ENCODE peak calls at places on chromosomes 7 and 10, in seven cellular contexts. M, A, O, D, X, K and Y are unnamed samples.

GRCh38 chr10:64873959-64874358 is 1352.8 kb downstream of the REEP3 start:
- DNase-seq in M (no peak), A (no peak), O (no peak), D (no peak), X (no peak), K (no peak), Y (no peak)

GRCh38 chr7:93856319-93856718 is 34.2 kb downstream of the TFPI2 start:
- DNase-seq in M (no peak), A (no peak), O (no peak), D (no peak), X (no peak), K (no peak), Y (no peak)

GRCh38 chr7:88357794-88358533 is 51.3 kb upstream of the STEAP4 start:
- DNase-seq in M (no peak), A (no peak), O (no peak), D (no peak), X (no peak), K (no peak), Y (no peak)

GRCh38 chr7:157022681-157023588 is 12.5 kb upstream of the MNX1 start:
- DNase-seq in M (peak), A (no peak), O (peak), D (peak), X (no peak), K (no peak), Y (no peak)

GRCh38 chr10:87973635-87974034 is 110.2 kb downstream of the PTEN start:
- DNase-seq in M (no peak), A (no peak), O (no peak), D (peak), X (no peak), K (no peak), Y (no peak)

GRCh38 chr7:132580277-132580676 is 4.0 kb upstream of the PLXNA4 start:
- DNase-seq in M (no peak), A (no peak), O (no peak), D (peak), X (no peak), K (peak), Y (no peak)

GRCh38 chr7:144428431-144428830 is 24.9 kb upstream of the NOBOX start:
- DNase-seq in M (no peak), A (no peak), O (no peak), D (no peak), X (no peak), K (no peak), Y (no peak)

GRCh38 chr7:120259382-120259781 is 13.6 kb upstream of the KCND2 start:
- DNase-seq in M (no peak), A (no peak), O (no peak), D (no peak), X (no peak), K (no peak), Y (no peak)

GRCh38 chr10:11667756-11668155 is 56.3 kb upstream of the USP6NL start:
- DNase-seq in M (no peak), A (no peak), O (no peak), D (no peak), X (no peak), K (no peak), Y (no peak)

GRCh38 chr10:69106900-69107511 is 17.0 kb upstream of the VPS26A start:
- DNase-seq in M (no peak), A (no peak), O (no peak), D (no peak), X (no peak), K (no peak), Y (no peak)

GRCh38 chr7:132618271-132618955 is 42.1 kb upstream of the PLXNA4 start:
- DNase-seq in M (no peak), A (no peak), O (no peak), D (peak), X (no peak), K (no peak), Y (no peak)

GRCh38 chr10:110357252-110357780 is 52.6 kb upstream of the SMNDC1 start:
- DNase-seq in M (no peak), A (no peak), O (no peak), D (no peak), X (no peak), K (no peak), Y (no peak)

GRCh38 chr10:125155101-125155500 is 5.3 kb downstream of the CTBP2 start:
- DNase-seq in M (peak), A (no peak), O (peak), D (peak), X (no peak), K (no peak), Y (no peak)

GRCh38 chr10:28711776-28712175 is 34.5 kb downstream of the BAMBI start:
- DNase-seq in M (no peak), A (no peak), O (no peak), D (no peak), X (no peak), K (no peak), Y (no peak)

GRCh38 chr7:129783097-129783919 is 169.5 kb downstream of the UBE2H start:
- DNase-seq in M (peak), A (no peak), O (no peak), D (no peak), X (no peak), K (no peak), Y (no peak)

GRCh38 chr10:119602241-119603095 is 5.7 kb upstream of the TIAL1 start:
- DNase-seq in M (peak), A (no peak), O (no peak), D (peak), X (peak), K (peak), Y (no peak)

GRCh38 chr10:62779487-62780248 is 24.9 kb upstream of the ADO start:
- DNase-seq in M (no peak), A (no peak), O (no peak), D (no peak), X (peak), K (no peak), Y (no peak)

GRCh38 chr10:125004571-125005311 is 62.8 kb downstream of the ZRANB1 start:
- DNase-seq in M (no peak), A (no peak), O (no peak), D (no peak), X (no peak), K (no peak), Y (no peak)

GRCh38 chr7:83306487-83306886 is 143.8 kb upstream of the PCLO start:
- DNase-seq in M (no peak), A (no peak), O (no peak), D (no peak), X (no peak), K (no peak), Y (no peak)

GRCh38 chr10:92181575-92181974 is 109.3 kb downstream of the CPEB3 start:
- DNase-seq in M (no peak), A (no peak), O (no peak), D (peak), X (no peak), K (peak), Y (no peak)

GRCh38 chr10:50400694-50401093 is 149.4 kb upstream of the ASAH2 start:
- DNase-seq in M (no peak), A (no peak), O (no peak), D (no peak), X (no peak), K (no peak), Y (no peak)

GRCh38 chr10:122519144-122519543 is 41.4 kb upstream of the DMBT1 start:
- DNase-seq in M (peak), A (no peak), O (no peak), D (no peak), X (no peak), K (no peak), Y (no peak)

GRCh38 chr10:14571866-14572507 is 202.7 kb downstream of the FAM107B start:
- DNase-seq in M (no peak), A (no peak), O (no peak), D (no peak), X (peak), K (peak), Y (no peak)

GRCh38 chr10:79246209-79246581 is 101.1 kb upstream of the PPIF start:
- DNase-seq in M (no peak), A (no peak), O (no peak), D (no peak), X (peak), K (no peak), Y (peak)

GRCh38 chr10:79245539-79246208 is 101.6 kb upstream of the PPIF start:
- DNase-seq in M (no peak), A (no peak), O (no peak), D (no peak), X (no peak), K (no peak), Y (no peak)

GRCh38 chr10:79246606-79247275 is 100.5 kb upstream of the PPIF start:
- DNase-seq in M (no peak), A (no peak), O (no peak), D (no peak), X (peak), K (no peak), Y (peak)

GRCh38 chr10:79248341-79248931 is 98.8 kb upstream of the PPIF start:
- DNase-seq in M (no peak), A (no peak), O (no peak), D (no peak), X (peak), K (no peak), Y (no peak)

DNA sequence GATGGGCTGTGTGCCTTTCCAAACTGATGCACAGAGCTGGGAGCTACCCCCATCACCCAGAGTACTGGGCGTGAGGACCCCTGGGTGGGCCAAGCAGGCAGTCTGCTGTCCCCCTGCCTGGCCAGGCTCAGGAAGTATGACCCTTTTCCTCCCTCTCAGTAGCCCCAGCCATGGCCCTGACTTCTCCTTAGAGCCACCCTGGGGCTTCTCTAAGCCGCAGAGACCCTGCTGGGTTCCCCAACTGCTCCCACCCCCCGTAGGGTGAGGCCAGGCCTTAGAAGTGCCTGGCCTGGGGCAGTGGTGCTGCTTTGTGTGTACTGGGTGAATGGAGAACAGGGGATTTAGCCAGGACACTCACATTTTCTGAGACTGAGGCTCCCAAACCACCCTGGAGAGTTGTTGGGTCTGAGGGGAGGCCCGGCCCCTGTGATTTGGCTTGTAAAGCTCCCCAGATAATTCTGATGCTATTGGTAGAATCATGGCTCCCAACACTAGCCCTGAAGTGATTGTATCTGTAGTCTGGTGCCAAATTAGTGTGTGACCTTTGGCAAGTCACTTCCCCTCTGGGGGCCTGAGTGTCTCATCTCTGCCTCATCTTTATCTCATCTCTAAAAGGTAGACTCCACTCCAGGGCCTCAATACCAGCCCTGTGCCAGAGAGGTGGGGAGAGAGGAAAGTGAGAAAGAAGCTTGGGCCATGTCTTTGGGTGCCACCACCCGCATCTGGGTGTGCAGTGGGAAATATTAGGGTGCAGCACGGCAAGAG is 99.7 kb upstream of the PPIF start:
- DNase-seq in M (no peak), A (no peak), O (no peak), D (no peak), X (no peak), K (no peak), Y (no peak)
- TF ChIP-seq CTCF in M (no peak), A (no peak), O (no peak), D (no peak), X (no peak), K (no peak), Y (no peak)

GRCh38 chr10:77548671-77549070 is 88.9 kb downstream of the KCNMA1 start:
- DNase-seq in M (no peak), A (no peak), O (no peak), D (no peak), X (no peak), K (no peak), Y (no peak)
- H3K27ac ChIP-seq in M (no peak), A (no peak), O (no peak), D (no peak), X (no peak), K (no peak), Y (no peak)

GRCh38 chr7:26688388-26688787 is 176.0 kb downstream of the SKAP2 start:
- DNase-seq in M (no peak), A (no peak), O (no peak), D (no peak), X (no peak), K (no peak), Y (no peak)

GRCh38 chr7:26690135-26690534 is 174.3 kb downstream of the SKAP2 start:
- DNase-seq in M (no peak), A (no peak), O (no peak), D (no peak), X (no peak), K (no peak), Y (no peak)

GRCh38 chr7:26686448-26686981 is 177.9 kb downstream of the SKAP2 start:
- DNase-seq in M (peak), A (no peak), O (no peak), D (peak), X (peak), K (no peak), Y (no peak)

GRCh38 chr7:26691886-26692285 is 172.5 kb downstream of the SKAP2 start:
- DNase-seq in M (peak), A (no peak), O (no peak), D (peak), X (no peak), K (no peak), Y (no peak)

GRCh38 chr7:26688936-26689506 is 175.4 kb downstream of the SKAP2 start:
- DNase-seq in M (no peak), A (no peak), O (no peak), D (no peak), X (no peak), K (no peak), Y (no peak)
- H3K4me3 ChIP-seq in M (no peak), A (no peak), O (no peak), D (no peak), X (no peak), K (no peak), Y (no peak)

GRCh38 chr10:103592186-103593021 is 98.9 kb downstream of the NEURL1 start:
- DNase-seq in M (peak), A (peak), O (no peak), D (peak), X (peak), K (peak), Y (no peak)
- TF ChIP-seq CTCF in M (peak), A (peak), O (no peak), D (peak), X (peak), K (peak), Y (peak)

GRCh38 chr7:114930107-114930521 is 8.2 kb downstream of the MDFIC start:
- DNase-seq in M (peak), A (no peak), O (no peak), D (peak), X (no peak), K (no peak), Y (no peak)
- H3K27ac ChIP-seq in M (no peak), A (no peak), O (no peak), D (peak), X (no peak), K (no peak), Y (no peak)

GRCh38 chr10:128150551-128150950 is 24.3 kb upstream of the MKI67 start:
- DNase-seq in M (peak), A (no peak), O (no peak), D (peak), X (no peak), K (no peak), Y (no peak)
- H3K4me3 ChIP-seq in M (peak), A (peak), O (peak), D (peak), X (no peak), K (peak), Y (peak)

DNA sequence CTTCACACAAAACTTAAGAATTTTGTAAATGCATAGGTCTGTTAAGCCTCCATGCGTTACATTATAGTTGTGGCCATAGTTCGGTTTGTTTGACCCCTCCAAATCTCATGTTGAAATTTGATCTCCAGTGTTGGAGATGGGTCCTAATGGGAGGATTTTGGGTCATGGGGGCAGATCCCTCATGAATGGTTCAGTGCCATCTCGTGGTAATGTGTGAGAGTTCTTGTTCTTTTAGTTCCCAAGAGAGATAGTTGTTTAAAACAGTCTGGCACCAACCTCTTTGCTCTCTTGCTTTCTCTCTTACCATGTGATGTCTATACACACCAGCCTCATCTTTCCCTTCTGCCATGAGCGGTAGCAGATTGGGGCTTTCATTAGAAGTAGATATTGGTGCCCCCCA is 264.3 kb downstream of the TCF7L2 start:
- DNase-seq in M (no peak), A (no peak), O (no peak), D (peak), X (no peak), K (no peak), Y (no peak)
- TF ChIP-seq CTCF in M (peak), A (no peak), O (no peak), D (peak), X (no peak), K (peak), Y (no peak)

GRCh38 chr10:44034946-44035345 is 350.0 kb downstream of the CXCL12 start:
- DNase-seq in M (no peak), A (no peak), O (no peak), D (no peak), X (no peak), K (no peak), Y (no peak)
- H3K27ac ChIP-seq in M (no peak), A (no peak), O (no peak), D (no peak), X (no peak), K (no peak), Y (no peak)

GRCh38 chr7:23244335-23244635 is 2.3 kb upstream of the GPNMB start:
- DNase-seq in M (no peak), A (no peak), O (no peak), D (no peak), X (no peak), K (no peak), Y (no peak)

GRCh38 chr7:23247602-23248335 is 1.2 kb downstream of the GPNMB start:
- DNase-seq in M (peak), A (no peak), O (no peak), D (peak), X (peak), K (no peak), Y (peak)

GRCh38 chr7:23246540-23246939 is at the start of gene GPNMB:
- DNase-seq in M (no peak), A (no peak), O (no peak), D (peak), X (peak), K (no peak), Y (no peak)

GRCh38 chr7:23249486-23249885 is 2.9 kb downstream of the GPNMB start:
- DNase-seq in M (no peak), A (no peak), O (no peak), D (no peak), X (no peak), K (no peak), Y (no peak)

GRCh38 chr7:23247101-23247601 is 576 bp downstream of the GPNMB start:
- DNase-seq in M (no peak), A (no peak), O (no peak), D (peak), X (no peak), K (no peak), Y (no peak)
- H3K4me3 ChIP-seq in M (no peak), A (peak), O (peak), D (peak), X (no peak), K (no peak), Y (peak)

GRCh38 chr10:108439397-108439796 is 1274.9 kb upstream of the SORCS1 start:
- DNase-seq in M (no peak), A (no peak), O (no peak), D (no peak), X (no peak), K (no peak), Y (no peak)
- TF ChIP-seq CTCF in M (no peak), A (peak), O (no peak), D (peak), X (no peak), K (no peak), Y (no peak)